ENCODE peak calls at places on chromosomes 7 and 10, in four cellular contexts. K is lower lobe of right lung, O is MM.1S, U is heart left ventricle. V is an unnamed sample.

GRCh38 chr7:131800008-131800407 is 243.6 kb upstream of the PODXL start:
- DNase-seq in U (no peak), K (no peak), O (no peak), V (no peak)

GRCh38 chr10:12250181-12250580 is 54.2 kb downstream of the CDC123 start:
- DNase-seq in U (no peak), K (no peak), O (no peak), V (no peak)

GRCh38 chr10:7948601-7949000 is 105.9 kb upstream of the GATA3 start:
- DNase-seq in O (no peak), U (no peak), K (no peak), V (no peak)

GRCh38 chr7:101828308-101829020 is 11.0 kb downstream of the CUX1 start:
- DNase-seq in O (no peak), K (no peak), U (no peak), V (no peak)

GRCh38 chr10:23192741-23193434 is 776 bp downstream of the PTF1A start:
- DNase-seq in K (no peak), U (no peak), O (no peak), V (no peak)

GRCh38 chr7:157018328-157018996 is 8.0 kb upstream of the MNX1 start:
- DNase-seq in U (no peak), O (no peak), K (no peak), V (no peak)

GRCh38 chr7:845091-845490 is 12.8 kb downstream of the SUN1 start:
- DNase-seq in O (no peak), U (no peak), K (no peak), V (peak; percentile 26)

GRCh38 chr7:36652431-36652830 is 71.9 kb downstream of the AOAH start:
- DNase-seq in K (no peak), U (no peak), O (no peak), V (no peak)

GRCh38 chr7:84529480-84530205 is 335.1 kb upstream of the SEMA3A start:
- DNase-seq in O (no peak), U (no peak), K (no peak), V (no peak)

GRCh38 chr10:6621536-6621935 is 41.5 kb upstream of the PRKCQ start:
- DNase-seq in O (no peak), U (no peak), K (no peak), V (no peak)

GRCh38 chr7:123749537-123749857 is 694 bp upstream of the WASL start:
- DNase-seq in K (peak; percentile 60), O (no peak), U (no peak), V (no peak)

GRCh38 chr10:132383026-132383565 is 13.9 kb upstream of the PWWP2B start:
- DNase-seq in K (no peak), O (no peak), U (no peak), V (no peak)

GRCh38 chr7:129434846-129435318 is 650 bp downstream of the STRIP2 start:
- DNase-seq in K (no peak), O (no peak), U (no peak), V (peak; percentile 31)

GRCh38 chr10:13658864-13659685 is 72.3 kb downstream of the PRPF18 start:
- DNase-seq in U (peak; percentile 79), O (no peak), K (peak; percentile 64), V (no peak)

GRCh38 chr10:47277352-47278151 is 22.4 kb upstream of the GDF10 start:
- DNase-seq in U (no peak), K (no peak), O (no peak), V (peak; percentile 35)

GRCh38 chr7:154881046-154881445 is 121.9 kb downstream of the PAXIP1 start:
- DNase-seq in O (no peak), K (no peak), U (no peak), V (no peak)

GRCh38 chr10:68832596-68832995 is 5.3 kb downstream of the STOX1 start:
- DNase-seq in U (no peak), O (no peak), K (no peak), V (no peak)

DNA sequence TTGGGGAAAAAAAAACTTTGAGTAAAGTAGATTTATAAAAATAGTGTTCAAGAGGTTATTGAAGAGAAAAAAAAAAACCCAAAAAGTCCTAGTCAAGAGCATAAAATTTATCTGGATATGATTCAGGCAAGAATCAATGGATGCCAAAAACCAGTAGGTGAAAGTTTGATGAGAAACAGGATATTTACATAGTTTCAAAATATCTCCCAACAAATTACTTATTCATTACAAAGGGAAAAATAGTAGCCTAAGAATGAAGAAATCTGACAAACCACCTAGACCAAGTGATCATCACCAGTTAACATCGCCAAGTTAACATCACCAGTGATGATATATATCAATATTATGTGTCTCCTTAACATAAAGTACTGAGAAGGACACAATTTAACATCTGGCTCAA is 85.2 kb downstream of the RNLS start:
- DNase-seq in U (no peak), K (no peak), O (no peak), V (no peak)
- H3K4me3 ChIP-seq in U (no peak overlapping the region), K (no peak overlapping the region), O (no peak overlapping the region), V (no peak overlapping the region)

GRCh38 chr7:128103498-128104108 is 72.4 kb upstream of the LRRC4 start:
- DNase-seq in O (no peak), K (peak; percentile 49), U (peak; percentile 65), V (peak; percentile 19)
- H3K4me1 ChIP-seq in O (peaks cover 16% of the 10 kb centered on the region), K (peaks cover 20% of the 10 kb centered on the region), U (peaks cover 16% of the 10 kb centered on the region), V (peaks cover 5% of the 10 kb centered on the region)

GRCh38 chr10:25747038-25747437 is 187.0 kb upstream of the MYO3A start:
- DNase-seq in O (no peak), K (no peak), U (no peak), V (no peak)

GRCh38 chr10:25748509-25748908 is 185.5 kb upstream of the MYO3A start:
- DNase-seq in O (no peak), U (no peak), K (no peak), V (no peak)

GRCh38 chr10:25745976-25746375 is 188.1 kb upstream of the MYO3A start:
- DNase-seq in U (no peak), K (no peak), O (no peak), V (no peak)

GRCh38 chr10:25743832-25744231 is 190.2 kb upstream of the MYO3A start:
- DNase-seq in O (no peak), U (no peak), K (no peak), V (no peak)

DNA sequence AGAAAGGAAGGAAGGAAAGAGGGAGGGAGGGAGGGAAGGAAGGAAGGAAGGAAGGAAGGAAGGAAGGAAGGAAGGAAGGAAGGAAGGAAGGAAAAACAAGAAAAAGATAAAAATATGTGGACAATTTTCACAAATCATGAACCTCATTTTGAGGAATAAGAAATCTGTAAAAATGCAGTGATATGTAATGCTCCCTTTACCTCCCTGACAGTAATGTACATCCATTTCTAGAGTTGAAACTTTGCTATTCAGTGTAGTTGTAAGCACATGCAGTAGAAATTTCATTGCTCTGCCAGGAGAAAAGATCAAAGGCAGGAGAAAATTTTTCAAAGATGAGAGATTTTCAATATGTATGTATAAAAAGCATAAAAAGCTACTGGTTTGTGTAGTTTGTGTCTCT is 189.5 kb upstream of the MYO3A start:
- DNase-seq in U (no peak), O (no peak), K (no peak), V (no peak)
- H3K4me3 ChIP-seq in U (no peak overlapping the region), O (no peak overlapping the region), K (no peak overlapping the region), V (no peak overlapping the region)

DNA sequence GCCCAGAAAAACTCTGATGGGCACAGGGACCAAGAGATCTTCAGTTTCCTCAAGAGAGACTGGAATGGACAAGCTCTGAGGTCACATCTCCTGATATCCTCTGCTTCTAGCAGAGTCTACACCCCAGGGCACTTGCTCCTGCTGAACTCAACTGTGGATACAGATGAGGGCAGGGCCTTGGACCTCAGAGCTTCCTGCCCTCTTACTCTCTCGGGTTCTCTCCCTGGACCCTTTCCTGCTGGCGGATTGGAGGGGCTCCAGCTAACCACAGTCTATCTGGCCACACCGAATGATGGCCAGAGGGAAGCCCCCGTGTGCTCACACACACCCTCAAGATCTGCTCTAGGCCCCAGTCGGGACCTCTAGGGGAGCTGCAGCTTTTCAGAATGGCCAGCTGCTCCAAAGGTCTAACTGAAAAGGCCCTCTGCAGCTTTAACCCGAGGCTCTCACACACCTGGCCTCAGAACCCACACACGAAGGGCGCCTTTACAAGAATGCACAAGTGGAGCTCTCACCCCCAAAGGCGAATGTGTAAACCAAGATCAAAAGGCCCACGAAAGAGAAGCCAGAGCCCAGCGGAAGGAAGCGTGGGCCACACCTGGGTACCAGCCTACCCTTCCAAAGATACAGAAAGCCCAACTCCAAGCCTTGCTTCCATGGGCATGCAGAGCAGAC is 65.5 kb downstream of the FAM53B start:
- DNase-seq in U (no peak), O (no peak), K (peak; percentile 20), V (no peak)
- H3K4me1 ChIP-seq in U (peaks cover 98% of the 10 kb centered on the region), O (no peaks in the 10 kb centered on the region), K (peaks cover 90% of the 10 kb centered on the region), V (peaks cover 8% of the 10 kb centered on the region)

GRCh38 chr10:71257292-71257997 is 45.1 kb downstream of the UNC5B start:
- DNase-seq in O (no peak), U (no peak), K (no peak), V (no peak)
- H3K4me3 ChIP-seq in O (no peak overlapping the region), U (no peak overlapping the region), K (no peak overlapping the region), V (no peak overlapping the region)

DNA sequence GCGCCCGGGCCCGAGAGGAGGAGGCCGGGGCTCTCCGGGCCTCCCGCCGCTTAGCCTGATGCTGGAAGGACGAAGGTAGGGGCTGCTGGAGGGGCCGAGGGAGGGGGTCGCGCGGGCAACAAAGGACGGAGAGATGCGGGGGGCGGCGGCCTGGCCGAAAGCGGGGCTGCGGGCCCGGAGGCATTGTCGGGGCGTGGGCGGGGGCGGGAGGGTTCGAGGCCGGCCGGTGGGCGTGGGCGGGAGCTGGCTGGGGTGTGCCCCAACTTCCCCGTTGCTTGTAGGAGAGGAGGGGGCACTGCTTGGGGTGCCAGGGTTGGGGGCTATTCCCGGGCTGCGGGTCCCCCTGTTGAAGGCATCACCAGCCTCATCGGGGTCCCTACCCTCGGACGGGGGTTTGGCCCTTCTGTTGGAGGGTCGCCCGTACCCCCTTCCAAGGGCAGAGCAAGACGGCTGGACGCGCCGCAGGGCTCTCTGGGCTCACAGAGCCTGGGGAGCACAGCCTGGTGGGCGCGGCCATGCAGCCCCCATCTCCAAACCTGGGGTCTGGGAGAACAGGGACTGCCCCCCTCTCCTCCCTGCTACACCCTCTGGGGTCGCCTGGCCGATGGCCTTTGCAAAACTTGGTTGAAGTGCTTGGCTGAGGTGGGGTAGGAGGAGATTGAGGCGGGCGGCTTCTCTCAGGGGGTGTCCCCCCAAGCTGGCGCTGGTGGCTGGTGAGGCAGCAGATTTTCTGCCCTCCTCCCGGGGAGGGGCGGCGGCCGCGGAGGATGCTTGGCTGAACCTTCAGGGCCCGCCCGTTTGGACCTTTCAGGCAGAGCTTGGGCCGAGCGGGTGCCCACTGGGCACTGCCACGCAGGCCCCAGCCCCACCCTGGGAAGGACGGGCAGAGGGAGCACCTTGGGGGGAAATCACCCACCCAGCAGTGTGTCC is 718 bp downstream of the CLIP2 start:
- DNase-seq in O (no peak), K (peak; percentile 61), U (peak; percentile 52), V (peak; percentile 62)
- H3K4me1 ChIP-seq in O (peaks cover 5% of the 10 kb centered on the region), K (peaks cover 28% of the 10 kb centered on the region), U (peaks cover 50% of the 10 kb centered on the region), V (peaks cover 79% of the 10 kb centered on the region)

V was measured in mucosa of descending colon.